ENCODE peak calls at places on chromosomes 3 and 15, in seven cellular contexts. One of them, this sample, is unnamed. For H3K4me1, the result is how much of the 10 kb centered on the place peaks cover.

GRCh38 chr15:88127477-88127799 is 129.1 kb downstream of the NTRK3 start:
- DNase-seq in gastrocnemius medialis: no peak
- DNase-seq in HepG2: no peak
- DNase-seq in prostate gland: no peak
- DNase-seq in HCT116: no peak
- DNase-seq in body of pancreas: no peak
- DNase-seq in IMR-90: no peak
- DNase-seq in this sample: no peak

GRCh38 chr15:56699743-56700142 is 33.6 kb downstream of the ZNF280D start:
- DNase-seq in gastrocnemius medialis: no peak
- DNase-seq in HepG2: no peak
- DNase-seq in prostate gland: no peak
- DNase-seq in HCT116: no peak
- DNase-seq in body of pancreas: no peak
- DNase-seq in IMR-90: no peak
- DNase-seq in this sample: no peak

GRCh38 chr3:192482391-192482790 is 244.9 kb downstream of the FGF12 start:
- DNase-seq in gastrocnemius medialis: no peak
- DNase-seq in HepG2: no peak
- DNase-seq in prostate gland: no peak
- DNase-seq in HCT116: no peak
- DNase-seq in body of pancreas: no peak
- DNase-seq in IMR-90: no peak
- DNase-seq in this sample: no peak

GRCh38 chr3:180229113-180229512 is 192.4 kb upstream of the PEX5L start:
- DNase-seq in gastrocnemius medialis: no peak
- DNase-seq in HepG2: no peak
- DNase-seq in prostate gland: no peak
- DNase-seq in HCT116: no peak
- DNase-seq in body of pancreas: no peak
- DNase-seq in IMR-90: no peak
- DNase-seq in this sample: no peak

GRCh38 chr3:139291276-139292051 is 52.4 kb upstream of the MRPS22 start:
- DNase-seq in gastrocnemius medialis: no peak
- DNase-seq in HepG2: no peak
- DNase-seq in prostate gland: no peak
- DNase-seq in HCT116: no peak
- DNase-seq in body of pancreas: no peak
- DNase-seq in IMR-90: no peak
- DNase-seq in this sample: no peak

GRCh38 chr15:37765809-37766208 is 168.6 kb upstream of the TMCO5A start:
- DNase-seq in gastrocnemius medialis: no peak
- DNase-seq in HepG2: no peak
- DNase-seq in prostate gland: no peak
- DNase-seq in HCT116: no peak
- DNase-seq in body of pancreas: peak
- DNase-seq in IMR-90: peak
- DNase-seq in this sample: no peak

GRCh38 chr3:13786811-13787210 is 93.1 kb downstream of the WNT7A start:
- DNase-seq in gastrocnemius medialis: no peak
- DNase-seq in HepG2: no peak
- DNase-seq in prostate gland: no peak
- DNase-seq in HCT116: no peak
- DNase-seq in body of pancreas: no peak
- DNase-seq in IMR-90: no peak
- DNase-seq in this sample: no peak

GRCh38 chr15:76217029-76217866 is 94.0 kb downstream of the ETFA start:
- DNase-seq in gastrocnemius medialis: no peak
- DNase-seq in HepG2: no peak
- DNase-seq in prostate gland: peak
- DNase-seq in HCT116: peak
- DNase-seq in body of pancreas: no peak
- DNase-seq in IMR-90: peak
- DNase-seq in this sample: no peak

GRCh38 chr15:48283361-48284157 is 47.7 kb upstream of the DUT start:
- DNase-seq in gastrocnemius medialis: no peak
- DNase-seq in HepG2: peak
- DNase-seq in prostate gland: no peak
- DNase-seq in HCT116: no peak
- DNase-seq in body of pancreas: no peak
- DNase-seq in IMR-90: no peak
- DNase-seq in this sample: no peak

GRCh38 chr3:79139395-79140060 is 628.3 kb downstream of the ROBO1 start:
- DNase-seq in gastrocnemius medialis: no peak
- DNase-seq in HepG2: no peak
- DNase-seq in prostate gland: no peak
- DNase-seq in HCT116: no peak
- DNase-seq in body of pancreas: no peak
- DNase-seq in IMR-90: peak
- DNase-seq in this sample: no peak

GRCh38 chr3:194003128-194004057 is 132.6 kb upstream of the HES1 start:
- DNase-seq in gastrocnemius medialis: peak
- DNase-seq in HepG2: peak
- DNase-seq in prostate gland: peak
- DNase-seq in HCT116: peak
- DNase-seq in body of pancreas: peak
- DNase-seq in IMR-90: peak
- DNase-seq in this sample: peak

DNA sequence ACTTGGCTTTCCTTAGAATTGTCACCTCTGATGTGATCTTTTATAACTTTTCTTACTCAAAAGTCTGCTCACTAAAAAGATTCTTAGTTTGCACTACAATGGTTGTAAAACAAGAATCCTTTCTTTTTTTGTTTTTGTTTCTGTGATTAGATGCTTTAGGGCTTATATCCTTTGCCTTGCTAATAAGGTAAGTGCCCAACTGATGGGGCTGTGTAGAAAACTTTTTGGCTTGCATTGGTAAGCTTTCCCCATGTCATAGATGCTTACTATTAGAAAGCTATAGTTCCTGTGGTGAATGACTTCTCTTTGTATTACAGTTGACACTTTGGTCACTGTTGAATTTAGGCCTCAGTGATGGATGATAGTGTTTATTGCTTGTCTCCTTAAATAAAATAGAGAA is 5.1 kb downstream of the ABHD5 start:
- DNase-seq in gastrocnemius medialis: no peak
- DNase-seq in HepG2: no peak
- DNase-seq in prostate gland: no peak
- DNase-seq in HCT116: no peak
- DNase-seq in body of pancreas: no peak
- DNase-seq in IMR-90: no peak
- DNase-seq in this sample: no peak
- H3K4me1 ChIP-seq in gastrocnemius medialis: under half
- H3K4me1 ChIP-seq in HepG2: half or more
- H3K4me1 ChIP-seq in prostate gland: under half
- H3K4me1 ChIP-seq in HCT116: under half
- H3K4me1 ChIP-seq in body of pancreas: half or more
- H3K4me1 ChIP-seq in IMR-90: under half
- H3K4me1 ChIP-seq in this sample: under half

DNA sequence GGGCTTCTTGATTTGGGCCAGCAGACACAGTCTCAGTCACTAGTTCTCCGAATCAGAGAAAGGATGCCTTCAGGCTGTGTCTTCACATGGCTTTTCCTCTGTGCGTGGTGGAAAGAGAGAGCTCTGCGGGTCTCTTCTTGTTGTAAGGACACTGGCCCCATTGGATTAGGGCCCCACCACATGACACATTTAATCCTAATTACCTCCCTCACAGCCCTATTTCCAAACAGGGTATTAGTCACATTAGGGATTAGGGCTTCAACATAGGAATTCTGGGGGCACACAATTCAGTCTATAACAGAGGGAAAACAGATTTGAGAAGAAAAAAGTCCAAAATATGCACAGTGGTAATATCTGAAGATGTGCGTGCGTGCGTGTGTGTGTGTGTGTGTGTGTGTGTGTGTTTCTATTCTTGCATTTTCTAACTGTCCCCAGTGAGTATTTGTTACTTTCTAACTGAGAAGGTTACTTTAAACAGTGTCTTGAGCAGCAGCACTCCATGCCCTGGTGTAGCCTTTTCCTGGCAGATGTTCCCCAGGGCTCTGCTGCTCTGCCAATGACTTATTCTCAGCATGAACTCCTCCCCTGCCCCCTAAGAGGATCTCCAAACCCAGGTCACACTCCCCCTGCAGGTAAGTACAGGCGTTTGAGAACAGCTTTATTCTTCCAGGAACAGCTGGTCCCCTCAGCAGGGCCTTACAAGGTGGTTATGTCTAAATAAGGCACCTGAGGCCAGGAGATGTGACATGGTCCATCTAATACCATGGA is 72.9 kb downstream of the RPL39L start:
- DNase-seq in gastrocnemius medialis: peak
- DNase-seq in HepG2: peak
- DNase-seq in prostate gland: no peak
- DNase-seq in HCT116: peak
- DNase-seq in body of pancreas: peak
- DNase-seq in IMR-90: peak
- DNase-seq in this sample: no peak
- TF ChIP-seq CTCF in gastrocnemius medialis: no peak
- TF ChIP-seq CTCF in HepG2: peak
- TF ChIP-seq CTCF in prostate gland: no peak
- TF ChIP-seq CTCF in HCT116: peak
- TF ChIP-seq CTCF in body of pancreas: no peak
- TF ChIP-seq CTCF in IMR-90: no peak
- TF ChIP-seq CTCF in this sample: no peak

GRCh38 chr3:50350213-50350526 is 405 bp downstream of the NPRL2 start:
- DNase-seq in gastrocnemius medialis: no peak
- DNase-seq in HepG2: no peak
- DNase-seq in prostate gland: no peak
- DNase-seq in HCT116: no peak
- DNase-seq in body of pancreas: no peak
- DNase-seq in IMR-90: no peak
- DNase-seq in this sample: no peak

GRCh38 chr3:50353231-50354004 is 2.8 kb downstream of the CYB561D2 start:
- DNase-seq in gastrocnemius medialis: no peak
- DNase-seq in HepG2: no peak
- DNase-seq in prostate gland: no peak
- DNase-seq in HCT116: no peak
- DNase-seq in body of pancreas: no peak
- DNase-seq in IMR-90: no peak
- DNase-seq in this sample: no peak

GRCh38 chr3:50352762-50353161 is 2.1 kb downstream of the CYB561D2 start:
- DNase-seq in gastrocnemius medialis: no peak
- DNase-seq in HepG2: no peak
- DNase-seq in prostate gland: no peak
- DNase-seq in HCT116: no peak
- DNase-seq in body of pancreas: no peak
- DNase-seq in IMR-90: peak
- DNase-seq in this sample: no peak

GRCh38 chr3:50351318-50351687 is 641 bp downstream of the CYB561D2 start:
- DNase-seq in gastrocnemius medialis: no peak
- DNase-seq in HepG2: no peak
- DNase-seq in prostate gland: no peak
- DNase-seq in HCT116: no peak
- DNase-seq in body of pancreas: no peak
- DNase-seq in IMR-90: no peak
- DNase-seq in this sample: no peak

DNA sequence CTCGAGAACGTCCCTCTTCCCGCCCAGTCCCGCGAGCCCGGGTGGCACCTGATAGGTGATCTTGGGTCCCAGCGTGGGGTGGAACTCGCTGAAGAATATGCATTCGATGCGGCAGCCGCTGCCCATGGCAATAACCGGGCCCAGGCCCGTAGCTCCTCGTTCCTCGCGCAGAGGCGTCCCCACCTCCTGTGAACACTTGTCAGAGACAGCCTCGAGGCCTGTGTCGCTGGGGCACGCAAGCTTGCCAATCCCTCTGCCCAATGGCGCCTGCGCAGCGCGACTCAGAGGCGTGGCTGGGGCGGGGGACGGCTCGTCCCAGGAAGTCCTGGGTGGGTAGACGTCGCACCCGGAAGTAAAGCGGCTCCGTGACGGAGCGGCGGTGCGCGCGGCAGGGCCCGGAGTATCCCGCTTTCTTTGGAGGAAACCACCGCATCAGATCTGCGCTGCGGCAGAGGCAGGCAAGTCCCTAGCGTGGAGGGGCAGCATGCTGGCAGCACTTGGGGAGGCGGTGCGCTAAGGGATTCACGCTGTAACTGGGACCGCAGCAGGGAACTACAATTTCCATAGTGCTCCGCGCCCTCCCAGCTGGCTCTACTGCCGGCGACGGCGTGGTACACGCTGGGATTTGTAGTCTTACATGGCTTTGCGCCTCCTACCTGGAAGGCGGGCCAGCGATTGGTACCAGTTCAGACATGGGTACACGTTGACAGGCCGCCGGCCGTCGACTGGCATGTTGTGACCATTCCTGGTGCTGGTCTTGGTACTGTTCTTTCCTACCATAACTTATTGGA is at the start of the genes CYB561D2 and NPRL2:
- DNase-seq in gastrocnemius medialis: peak
- DNase-seq in HepG2: peak
- DNase-seq in prostate gland: peak
- DNase-seq in HCT116: peak
- DNase-seq in body of pancreas: peak
- DNase-seq in IMR-90: peak
- DNase-seq in this sample: peak
- TF ChIP-seq POLR2A in gastrocnemius medialis: peak
- TF ChIP-seq POLR2A in HepG2: no peak
- TF ChIP-seq POLR2A in prostate gland: peak
- TF ChIP-seq POLR2A in HCT116: peak
- TF ChIP-seq POLR2A in body of pancreas: peak
- TF ChIP-seq POLR2A in IMR-90: no peak
- TF ChIP-seq POLR2A in this sample: peak

DNA sequence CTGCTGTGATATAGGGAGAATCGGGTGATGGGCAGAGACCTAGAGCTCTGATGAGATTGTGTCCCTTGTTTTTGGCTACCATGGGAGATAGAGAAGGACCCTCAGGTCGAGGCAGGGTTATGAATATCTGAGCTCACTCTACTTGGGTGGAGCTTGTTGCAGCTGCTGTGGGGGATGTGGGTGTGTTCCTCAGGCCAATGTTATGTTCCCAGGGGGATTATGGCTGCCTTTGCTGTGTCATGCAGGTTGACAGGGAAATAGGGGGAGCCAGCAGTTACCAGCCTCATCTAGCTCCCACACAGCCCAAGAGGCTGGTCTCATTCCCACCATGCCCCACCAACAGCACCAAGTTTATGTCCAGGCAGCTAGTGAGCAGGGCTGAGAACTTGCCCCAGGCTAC is 131.5 kb downstream of the TRIM42 start:
- DNase-seq in gastrocnemius medialis: no peak
- DNase-seq in HepG2: no peak
- DNase-seq in prostate gland: no peak
- DNase-seq in HCT116: no peak
- DNase-seq in body of pancreas: no peak
- DNase-seq in IMR-90: no peak
- DNase-seq in this sample: no peak
- H3K4me1 ChIP-seq in gastrocnemius medialis: under half
- H3K4me1 ChIP-seq in HepG2: under half
- H3K4me1 ChIP-seq in prostate gland: under half
- H3K4me1 ChIP-seq in HCT116: under half
- H3K4me1 ChIP-seq in body of pancreas: under half
- H3K4me1 ChIP-seq in IMR-90: under half
- H3K4me1 ChIP-seq in this sample: under half

GRCh38 chr3:176183181-176183580 is 1014.1 kb downstream of the TBL1XR1 start:
- DNase-seq in gastrocnemius medialis: no peak
- DNase-seq in HepG2: no peak
- DNase-seq in prostate gland: no peak
- DNase-seq in HCT116: no peak
- DNase-seq in body of pancreas: no peak
- DNase-seq in IMR-90: no peak
- DNase-seq in this sample: no peak
- TF ChIP-seq CTCF in gastrocnemius medialis: no peak
- TF ChIP-seq CTCF in HepG2: no peak
- TF ChIP-seq CTCF in prostate gland: no peak
- TF ChIP-seq CTCF in HCT116: no peak
- TF ChIP-seq CTCF in body of pancreas: no peak
- TF ChIP-seq CTCF in IMR-90: no peak
- TF ChIP-seq CTCF in this sample: no peak

GRCh38 chr3:31533169-31533870 is 595 bp downstream of the STT3B start:
- DNase-seq in gastrocnemius medialis: peak
- DNase-seq in HepG2: peak
- DNase-seq in prostate gland: peak
- DNase-seq in HCT116: no peak
- DNase-seq in body of pancreas: peak
- DNase-seq in IMR-90: peak
- DNase-seq in this sample: peak
- TF ChIP-seq POLR2A in gastrocnemius medialis: no peak
- TF ChIP-seq POLR2A in HepG2: no peak
- TF ChIP-seq POLR2A in prostate gland: no peak
- TF ChIP-seq POLR2A in HCT116: no peak
- TF ChIP-seq POLR2A in body of pancreas: no peak
- TF ChIP-seq POLR2A in IMR-90: no peak
- TF ChIP-seq POLR2A in this sample: no peak

This sample was measured in uterus.